ENCODE peak calls at places on chromosomes 7 and 10, in eight cellular contexts. Q is AG04450, V is adrenal gland, E is BJ, Y is left ventricle myocardium inferior, U is fibroblast of mammary gland, N is ovary, M is H1. I is an unnamed sample.

GRCh38 chr7:151888079-151888673 is 11.3 kb upstream of the PRKAG2 start:
- DNase-seq in Q (no peak), V (no peak), E (no peak), Y (no peak), U (no peak), N (no peak), M (no peak), I (no peak)

GRCh38 chr7:70480913-70481579 is 650.9 kb upstream of the GALNT17 start:
- DNase-seq in Q (no peak), V (no peak), E (no peak), Y (no peak), U (no peak), N (no peak), M (no peak), I (no peak)

GRCh38 chr10:45624724-45625123 is 47.8 kb downstream of the ZFAND4 start:
- DNase-seq in Q (no peak), V (no peak), E (no peak), Y (no peak), U (no peak), N (no peak), M (no peak), I (no peak)

GRCh38 chr10:6753644-6754043 is 173.6 kb upstream of the PRKCQ start:
- DNase-seq in Q (no peak), V (no peak), E (no peak), Y (no peak), U (no peak), N (no peak), M (peak), I (no peak)

GRCh38 chr7:65975814-65976445 is 6.1 kb downstream of the GUSB start:
- DNase-seq in Q (no peak), V (no peak), E (no peak), Y (no peak), U (no peak), N (no peak), M (no peak), I (no peak)

GRCh38 chr10:35492387-35493195 is 112.5 kb upstream of the GJD4 start:
- DNase-seq in Q (no peak), V (no peak), E (no peak), Y (no peak), U (no peak), N (no peak), M (no peak), I (no peak)

GRCh38 chr7:1713502-1714484 is 43.7 kb downstream of the ELFN1 start:
- DNase-seq in Q (no peak), V (no peak), E (no peak), Y (peak), U (no peak), N (no peak), M (no peak), I (no peak)

GRCh38 chr10:25933653-25934608 is at the start of gene MYO3A:
- DNase-seq in Q (no peak), V (no peak), E (no peak), Y (no peak), U (no peak), N (peak), M (peak), I (no peak)

GRCh38 chr10:121530481-121531075 is 67.7 kb downstream of the FGFR2 start:
- DNase-seq in Q (no peak), V (no peak), E (no peak), Y (no peak), U (no peak), N (no peak), M (no peak), I (no peak)

GRCh38 chr7:106015586-106016218 is 52.6 kb downstream of the CDHR3 start:
- DNase-seq in Q (no peak), V (no peak), E (no peak), Y (no peak), U (no peak), N (no peak), M (no peak), I (no peak)

GRCh38 chr7:11452491-11452890 is 379.5 kb downstream of the THSD7A start:
- DNase-seq in Q (no peak), V (no peak), E (no peak), Y (no peak), U (no peak), N (no peak), M (no peak), I (no peak)

GRCh38 chr7:68484731-68485130 is 1113.5 kb upstream of the AUTS2 start:
- DNase-seq in Q (no peak), V (no peak), E (no peak), Y (no peak), U (no peak), N (no peak), M (no peak), I (no peak)

GRCh38 chr10:103982639-103983038 is 15.7 kb downstream of the SLK start:
- DNase-seq in Q (no peak), V (no peak), E (no peak), Y (no peak), U (no peak), N (no peak), M (no peak), I (peak)

GRCh38 chr7:8442814-8443304 is 9.4 kb downstream of the NXPH1 start:
- DNase-seq in Q (no peak), V (peak), E (no peak), Y (peak), U (peak), N (peak), M (peak), I (peak)

GRCh38 chr7:8441602-8442294 is 8.3 kb downstream of the NXPH1 start:
- DNase-seq in Q (no peak), V (no peak), E (no peak), Y (no peak), U (no peak), N (no peak), M (peak), I (no peak)

GRCh38 chr7:8441106-8441590 is 7.7 kb downstream of the NXPH1 start:
- DNase-seq in Q (no peak), V (no peak), E (no peak), Y (no peak), U (no peak), N (no peak), M (peak), I (no peak)

GRCh38 chr7:8442295-8442813 is 8.9 kb downstream of the NXPH1 start:
- DNase-seq in Q (no peak), V (no peak), E (no peak), Y (no peak), U (no peak), N (no peak), M (no peak), I (no peak)

DNA sequence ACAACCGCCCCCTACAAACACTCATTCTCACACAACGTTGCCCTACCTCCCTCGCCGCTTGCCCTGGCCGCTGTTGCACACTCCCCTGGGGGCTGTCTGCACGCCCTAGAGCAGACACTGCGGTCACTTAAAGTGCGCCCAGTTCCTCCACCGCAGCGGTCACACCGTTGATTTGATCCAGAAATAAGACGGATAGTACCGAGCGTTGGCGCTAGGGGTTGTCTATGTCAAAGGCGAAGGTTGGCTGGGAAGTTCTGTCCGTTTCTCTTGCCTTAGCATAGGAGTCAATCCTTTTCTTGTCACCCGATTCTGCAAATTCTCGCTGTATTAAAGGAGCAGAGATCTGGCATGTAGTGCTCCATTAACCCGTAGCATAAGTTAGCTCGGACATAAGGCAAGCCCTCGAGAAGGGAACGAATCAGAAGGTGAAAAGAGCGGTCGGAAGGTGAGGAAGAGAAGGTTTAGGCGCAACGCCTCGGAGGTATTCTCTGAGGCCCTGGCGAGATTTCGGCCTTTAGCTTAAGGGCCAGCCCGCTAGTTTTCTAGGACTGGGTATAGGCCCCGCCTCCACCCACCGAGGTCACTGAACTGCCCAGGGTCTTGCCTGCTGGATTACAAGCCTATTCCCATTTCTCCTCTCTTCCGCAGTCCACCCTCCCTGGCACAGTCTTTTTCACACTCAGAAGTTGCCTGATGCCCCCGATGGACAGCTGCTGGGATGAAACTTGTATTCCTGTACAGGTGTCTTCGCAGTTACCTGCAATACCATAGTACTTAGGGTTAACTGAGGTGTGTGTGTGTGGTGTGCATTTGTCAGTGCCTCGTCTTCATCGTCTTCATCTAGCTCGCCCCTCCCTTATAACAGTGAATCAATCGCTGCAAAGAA is 10.7 kb downstream of the NXPH1 start:
- DNase-seq in Q (no peak), V (no peak), E (no peak), Y (no peak), U (peak), N (no peak), M (peak), I (peak)
- TF ChIP-seq CTCF in Q (no peak), V (peak), E (no peak), Y (no peak), U (peak), N (no peak), M (peak), I (peak)

GRCh38 chr10:69847883-69848282 is 46.2 kb downstream of the COL13A1 start:
- DNase-seq in Q (no peak), V (no peak), E (no peak), Y (no peak), U (peak), N (no peak), M (no peak), I (no peak)
- H3K4me3 ChIP-seq in Q (no peak), V (no peak), E (no peak), Y (no peak), U (no peak), N (no peak), M (no peak), I (no peak)

GRCh38 chr7:99447943-99448342 is 9.2 kb downstream of the CPSF4 start:
- DNase-seq in Q (no peak), V (no peak), E (no peak), Y (no peak), U (no peak), N (no peak), M (no peak), I (no peak)
- TF ChIP-seq CTCF in Q (no peak), V (no peak), E (peak), Y (no peak), U (peak), N (no peak), M (peak), I (no peak)

GRCh38 chr7:111954056-111954455 is 252.1 kb downstream of the DOCK4 start:
- DNase-seq in Q (no peak), V (no peak), E (no peak), Y (no peak), U (no peak), N (no peak), M (no peak), I (no peak)

GRCh38 chr7:111954474-111955311 is 251.5 kb downstream of the DOCK4 start:
- DNase-seq in Q (no peak), V (peak), E (no peak), Y (no peak), U (no peak), N (peak), M (no peak), I (no peak)

GRCh38 chr7:111960909-111961440 is 245.2 kb downstream of the DOCK4 start:
- DNase-seq in Q (no peak), V (no peak), E (no peak), Y (no peak), U (no peak), N (no peak), M (no peak), I (no peak)

GRCh38 chr7:111958431-111958830 is 247.8 kb downstream of the DOCK4 start:
- DNase-seq in Q (no peak), V (no peak), E (no peak), Y (no peak), U (no peak), N (no peak), M (no peak), I (no peak)

DNA sequence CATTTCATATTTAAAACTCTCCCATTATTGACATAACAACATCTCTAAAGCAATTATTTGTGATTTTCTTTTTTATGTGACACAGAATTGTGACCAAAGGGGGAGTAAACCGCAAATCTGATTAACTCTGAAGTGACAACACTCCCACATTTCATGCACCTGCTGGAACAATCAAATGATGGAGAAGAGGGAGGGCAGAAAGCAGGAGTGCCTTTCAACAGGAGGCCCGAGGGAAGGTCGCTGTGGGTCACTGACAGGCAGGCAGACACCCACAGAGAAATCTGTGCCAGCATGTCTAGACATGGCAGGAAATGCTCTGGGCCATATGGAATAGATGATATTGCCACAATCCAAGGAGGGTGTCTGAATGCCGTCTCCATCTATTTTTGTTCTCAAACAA is 247.3 kb downstream of the DOCK4 start:
- DNase-seq in Q (no peak), V (no peak), E (no peak), Y (no peak), U (no peak), N (no peak), M (no peak), I (no peak)
- H3K4me3 ChIP-seq in Q (no peak), V (no peak), E (no peak), Y (no peak), U (no peak), N (no peak), M (no peak), I (no peak)

DNA sequence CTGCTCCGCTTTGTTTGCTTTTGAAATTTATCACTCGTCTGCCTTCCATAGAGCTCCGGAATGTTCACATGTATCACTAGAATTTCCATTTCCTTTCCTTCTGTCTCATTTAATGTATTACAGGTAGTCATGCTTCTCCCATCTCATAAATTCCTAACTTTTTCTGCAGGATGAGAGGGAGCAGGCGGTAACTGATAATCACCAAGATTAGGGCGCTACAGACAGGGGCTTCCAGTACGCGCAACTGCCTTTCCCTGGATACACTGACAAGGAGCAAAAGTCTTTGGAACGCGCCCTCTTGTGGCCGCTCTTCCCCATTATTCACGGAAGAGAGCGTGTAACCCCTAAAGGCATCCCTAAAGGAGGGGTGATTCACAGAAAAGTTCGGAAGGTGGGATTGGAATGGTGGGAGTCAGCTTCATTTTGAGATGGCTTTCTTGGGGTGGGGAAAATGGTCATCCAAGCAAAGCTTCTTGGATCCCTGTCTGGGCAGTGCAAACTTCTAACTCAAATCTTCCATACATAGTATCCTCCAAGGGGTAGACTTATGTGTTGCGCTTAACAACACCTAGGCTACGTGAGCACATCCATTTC is 6.5 kb downstream of the INHBA start:
- DNase-seq in Q (peak), V (peak), E (peak), Y (peak), U (peak), N (peak), M (peak), I (peak)
- TF ChIP-seq CTCF in Q (peak), V (peak), E (peak), Y (peak), U (peak), N (peak), M (peak), I (peak)

DNA sequence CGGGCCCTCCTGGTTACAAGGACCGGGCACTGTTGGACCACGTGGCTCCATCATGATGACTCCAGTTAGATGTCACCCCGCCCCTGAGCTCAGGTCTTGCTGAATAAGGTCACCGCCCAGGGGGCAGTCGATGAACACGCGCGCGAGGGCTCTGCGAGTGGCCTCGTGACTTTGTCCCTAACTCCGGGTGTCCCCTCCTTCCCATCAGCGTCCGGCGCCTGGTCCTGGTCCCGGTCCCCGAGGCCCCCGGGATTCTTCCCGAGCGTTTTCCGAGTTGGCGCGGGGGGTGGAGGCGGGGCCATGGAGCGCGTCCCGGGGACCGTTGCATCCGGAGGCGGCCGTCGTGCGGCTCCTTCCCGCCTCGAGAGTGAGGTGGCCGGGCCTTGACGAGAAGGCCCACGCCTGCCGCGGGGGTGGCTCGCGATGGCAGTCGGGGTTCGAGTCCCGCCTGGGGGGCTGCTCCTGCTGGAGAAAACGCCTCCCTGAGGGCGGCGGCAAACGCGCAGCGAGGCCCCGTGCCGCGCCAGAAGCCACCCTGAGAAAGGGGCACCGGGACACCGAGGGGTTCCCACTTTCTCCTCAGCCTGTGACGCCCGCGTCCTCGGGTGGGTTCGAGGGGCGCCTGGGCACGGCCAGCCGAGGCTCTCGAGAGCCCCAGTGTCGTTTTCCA is 569 bp upstream of the NPTX2 start:
- DNase-seq in Q (no peak), V (peak), E (no peak), Y (no peak), U (no peak), N (no peak), M (peak), I (no peak)
- H3K4me3 ChIP-seq in Q (no peak), V (peak), E (no peak), Y (peak), U (no peak), N (no peak), M (peak), I (no peak)

GRCh38 chr10:49208996-49209395 is 20.8 kb upstream of the TMEM273 start:
- DNase-seq in Q (no peak), V (no peak), E (no peak), Y (no peak), U (no peak), N (no peak), M (no peak), I (no peak)
- TF ChIP-seq CTCF in Q (no peak), V (no peak), E (no peak), Y (no peak), U (no peak), N (no peak), M (no peak), I (no peak)